ENCODE peak calls at places on chromosomes 4 and X, in nine cellular contexts. S, U, Y, M, K, L, F, I and J are unnamed samples.

GRCh38 chr4:88745581-88746163 is 48.0 kb upstream of the NAP1L5 start:
- DNase-seq in I (no peak), U (no peak), Y (no peak), S (no peak), L (no peak), K (no peak), M (no peak), F (no peak), J (no peak)

GRCh38 chrX:150032742-150033141 is 94.5 kb upstream of the EOLA2 start:
- DNase-seq in M (no peak), I (no peak), Y (no peak), S (peak; percentile 65), L (no peak), K (no peak), U (no peak), F (no peak), J (no peak)

GRCh38 chr4:151389316-151389715 is 19.7 kb upstream of the FHIP1A start:
- DNase-seq in I (no peak), U (no peak), S (peak; percentile 61), L (no peak), M (no peak), Y (no peak), F (no peak), K (no peak), J (no peak)

GRCh38 chr4:545612-546011 is 30.5 kb downstream of the TMEM271 start:
- DNase-seq in I (no peak), S (no peak), M (no peak), L (no peak), U (no peak), K (no peak), F (no peak), Y (no peak), J (no peak)

GRCh38 chr4:172708184-172708583 is 460.4 kb upstream of the GALNT7 start:
- DNase-seq in I (no peak), U (no peak), S (no peak), K (no peak), L (no peak), M (no peak), Y (no peak), F (no peak), J (no peak)

GRCh38 chr4:109046549-109047171 is 255.8 kb downstream of the COL25A1 start:
- DNase-seq in L (no peak), M (no peak), F (no peak), I (no peak), K (no peak), Y (no peak), S (peak; percentile 54), U (no peak), J (no peak)

GRCh38 chrX:77949840-77950239 is 19.6 kb downstream of the PGAM4 start:
- DNase-seq in U (no peak), S (no peak), L (no peak), F (no peak), Y (no peak), M (no peak), K (no peak), I (no peak), J (no peak)

GRCh38 chrX:44474410-44474809 is 68.2 kb downstream of the FUNDC1 start:
- DNase-seq in F (no peak), L (no peak), K (no peak), S (peak; percentile 23), M (no peak), U (no peak), Y (no peak), I (no peak), J (no peak)

GRCh38 chrX:135354288-135354687 is 45.0 kb downstream of the ETDC start:
- DNase-seq in U (no peak), Y (no peak), F (no peak), M (no peak), S (no peak), L (no peak), I (no peak), K (no peak), J (no peak)

GRCh38 chr4:88333741-88334405 is 44.8 kb upstream of the HERC6 start:
- DNase-seq in F (no peak), M (no peak), L (no peak), S (peak; percentile 84), U (no peak), K (no peak), I (no peak), Y (no peak), J (no peak)

GRCh38 chr4:142940614-142941013 is 94.5 kb upstream of the INPP4B start:
- DNase-seq in U (no peak), K (no peak), L (no peak), F (no peak), M (no peak), S (no peak), Y (no peak), I (no peak), J (no peak)

GRCh38 chr4:17010426-17011087 is 112.1 kb upstream of the LDB2 start:
- DNase-seq in U (no peak), Y (no peak), M (no peak), F (no peak), I (no peak), K (no peak), L (no peak), S (no peak), J (no peak)

GRCh38 chr4:112145326-112145819 is at the start of gene FAM241A:
- DNase-seq in L (peak; percentile 91), K (peak; percentile 82), I (peak; percentile 79), F (peak; percentile 94), S (peak; percentile 69), U (peak; percentile 92), Y (peak; percentile 93), M (peak; percentile 86), J (peak; percentile 91)

GRCh38 chr4:155587766-155588165 is 78.9 kb upstream of the GUCY1A1 start:
- DNase-seq in F (no peak), K (no peak), M (no peak), Y (no peak), U (no peak), S (no peak), L (no peak), I (no peak), J (no peak)

GRCh38 chrX:40176979-40177430 is 79.2 kb upstream of the BCOR start:
- DNase-seq in Y (no peak), M (no peak), U (no peak), I (no peak), L (peak; percentile 31), F (peak; percentile 57), K (no peak), S (no peak), J (peak; percentile 11)

GRCh38 chr4:111778543-111778942 is 366.7 kb upstream of the FAM241A start:
- DNase-seq in I (no peak), S (peak; percentile 4), Y (no peak), M (no peak), U (no peak), L (no peak), F (no peak), K (no peak), J (no peak)

GRCh38 chr4:154677923-154678322 is 65.5 kb upstream of the FGG start:
- DNase-seq in U (no peak), K (no peak), I (no peak), L (no peak), Y (no peak), S (no peak), F (no peak), M (no peak), J (no peak)

GRCh38 chr4:10698172-10698571 is 13.6 kb upstream of the CLNK start:
- DNase-seq in S (no peak), U (no peak), K (no peak), I (no peak), F (no peak), L (no peak), Y (no peak), M (no peak), J (no peak)

GRCh38 chr4:26048378-26048882 is 134.4 kb downstream of the SMIM20 start:
- DNase-seq in F (no peak), Y (peak; percentile 74), M (no peak), L (no peak), U (no peak), K (no peak), I (no peak), S (peak; percentile 96), J (no peak)

GRCh38 chr4:6198768-6199343 is 1.5 kb downstream of the JAKMIP1 start:
- DNase-seq in Y (peak; percentile 48), I (peak; percentile 40), M (peak; percentile 46), U (peak; percentile 30), K (no peak), F (no peak), S (peak; percentile 6), L (peak; percentile 52), J (peak; percentile 15)

GRCh38 chr4:25847329-25847728 is 15.5 kb downstream of the SEL1L3 start:
- DNase-seq in S (no peak), U (no peak), K (no peak), Y (no peak), L (no peak), F (no peak), M (no peak), I (no peak), J (no peak)

GRCh38 chrX:87006561-87006960 is 511.0 kb upstream of the KLHL4 start:
- DNase-seq in Y (no peak), F (no peak), U (no peak), M (no peak), S (no peak), I (no peak), K (no peak), L (no peak), J (no peak)

GRCh38 chr4:126850286-126850685 is 782.5 kb upstream of the INTU start:
- DNase-seq in I (no peak), U (no peak), L (no peak), K (no peak), Y (no peak), M (no peak), F (no peak), S (peak; percentile 94), J (no peak)

GRCh38 chrX:20361081-20361889 is 94.6 kb upstream of the RPS6KA3 start:
- DNase-seq in L (no peak), M (no peak), S (peak; percentile 70), I (no peak), F (no peak), U (no peak), K (no peak), Y (no peak), J (no peak)

GRCh38 chrX:136880003-136880451 is 498 bp downstream of the RBMX start:
- DNase-seq in U (no peak), F (peak; percentile 5), I (no peak), Y (no peak), M (peak; percentile 45), K (peak; percentile 60), S (peak; percentile 19), L (peak; percentile 14), J (peak; percentile 12)